ENCODE peak calls at places on chromosome 6, in four cellular contexts. B is body of pancreas, E is GM12892, M is ovary. D is an unnamed sample.

GRCh38 chr6:119431799-119432198 is 82.2 kb upstream of the MAN1A1 start:
- DNase-seq in M (no peak), B (no peak), E (no peak), D (no peak)

GRCh38 chr6:83167726-83168278 is 25.3 kb downstream of the PGM3 start:
- DNase-seq in E (no peak), B (no peak), M (no peak), D (no peak)

GRCh38 chr6:166032366-166033171 is 135.1 kb downstream of the TBXT start:
- DNase-seq in E (no peak), B (peak), M (peak), D (no peak)

GRCh38 chr6:56009620-56010019 is 134.2 kb upstream of the BMP5 start:
- DNase-seq in B (no peak), M (no peak), E (no peak), D (no peak)

GRCh38 chr6:95670011-95670463 is 92.7 kb downstream of the MANEA start:
- DNase-seq in B (no peak), E (no peak), M (no peak), D (no peak)

GRCh38 chr6:168274046-168274952 is 45.3 kb downstream of the DACT2 start:
- DNase-seq in M (no peak), E (no peak), B (peak), D (no peak)

GRCh38 chr6:43689421-43689820 is 1.8 kb upstream of the MRPS18A start:
- DNase-seq in M (no peak), B (no peak), E (no peak), D (no peak)

GRCh38 chr6:93391982-93392381 is 27.4 kb downstream of the EPHA7 start:
- DNase-seq in E (no peak), B (no peak), M (no peak), D (no peak)

GRCh38 chr6:18260448-18261106 is 3.8 kb downstream of the DEK start:
- DNase-seq in E (no peak), B (no peak), M (no peak), D (peak)

GRCh38 chr6:148954934-148955915 is 208.4 kb downstream of the UST start:
- DNase-seq in E (no peak), B (no peak), M (no peak), D (no peak)

GRCh38 chr6:107539409-107539808 is 49.5 kb downstream of the SOBP start:
- DNase-seq in M (no peak), B (no peak), E (no peak), D (no peak)

GRCh38 chr6:169780571-169781091 is 29.2 kb downstream of the ERMARD start:
- DNase-seq in M (no peak), B (no peak), E (no peak), D (no peak)

GRCh38 chr6:165663283-165663735 is 268 bp upstream of the PDE10A start:
- DNase-seq in B (no peak), M (peak), E (no peak), D (peak)

GRCh38 chr6:9583946-9584345 is 830.9 kb downstream of the TFAP2A start:
- DNase-seq in M (no peak), B (no peak), E (no peak), D (no peak)

GRCh38 chr6:127938701-127939100 is 37.8 kb upstream of the THEMIS start:
- DNase-seq in M (no peak), E (no peak), B (no peak), D (no peak)

GRCh38 chr6:131182991-131183425 is 47.7 kb downstream of the AKAP7 start:
- DNase-seq in E (no peak), B (no peak), M (no peak), D (no peak)

GRCh38 chr6:72760130-72760793 is 138.4 kb downstream of the KCNQ5 start:
- DNase-seq in B (peak), E (no peak), M (no peak), D (no peak)

GRCh38 chr6:6688283-6688682 is 99.8 kb downstream of the LY86 start:
- DNase-seq in E (no peak), B (no peak), M (no peak), D (no peak)

GRCh38 chr6:169643521-169643920 is 58.3 kb downstream of the WDR27 start:
- DNase-seq in M (no peak), B (no peak), E (no peak), D (no peak)

GRCh38 chr6:64874776-64875175 is 832.2 kb downstream of the EYS start:
- DNase-seq in M (no peak), E (no peak), B (no peak), D (no peak)

GRCh38 chr6:2237001-2237400 is 8.4 kb downstream of the GMDS start:
- DNase-seq in E (no peak), B (no peak), M (no peak), D (no peak)

GRCh38 chr6:14095444-14095843 is 22.1 kb upstream of the CD83 start:
- DNase-seq in E (peak), B (no peak), M (no peak), D (no peak)

GRCh38 chr6:89989742-89990141 is 95.5 kb downstream of the GJA10 start:
- DNase-seq in B (no peak), M (no peak), E (no peak), D (no peak)

GRCh38 chr6:45609141-45609638 is 231.5 kb upstream of the SUPT3H start:
- DNase-seq in B (no peak), M (no peak), E (no peak), D (no peak)

GRCh38 chr6:128282956-128283355 is 237.4 kb downstream of the PTPRK start:
- DNase-seq in E (no peak), M (no peak), B (no peak), D (no peak)

GRCh38 chr6:12605888-12606345 is 110.7 kb upstream of the PHACTR1 start:
- DNase-seq in E (no peak), B (peak), M (no peak), D (no peak)

GRCh38 chr6:31414771-31415270 is 11.4 kb downstream of the MICA start:
- DNase-seq in B (no peak), E (no peak), M (no peak), D (no peak)

GRCh38 chr6:145275787-145276186 is 459.5 kb downstream of the EPM2A start:
- DNase-seq in M (no peak), B (no peak), E (no peak), D (no peak)

GRCh38 chr6:98203170-98203806 is 631.1 kb upstream of the POU3F2 start:
- DNase-seq in B (no peak), M (no peak), E (no peak), D (no peak)

GRCh38 chr6:6512711-6513110 is 75.8 kb upstream of the LY86 start:
- DNase-seq in M (no peak), E (no peak), B (no peak), D (no peak)

GRCh38 chr6:135759831-135760230 is 91.7 kb upstream of the PDE7B start:
- DNase-seq in M (no peak), E (no peak), B (no peak), D (no peak)

GRCh38 chr6:163943647-163944395 is 529.3 kb downstream of the QKI start:
- DNase-seq in B (no peak), E (no peak), M (no peak), D (no peak)

GRCh38 chr6:85680388-85680787 is 37.7 kb upstream of the SYNCRIP start:
- DNase-seq in E (no peak), M (no peak), B (no peak), D (no peak)

GRCh38 chr6:132354517-132355167 is 46.6 kb downstream of the MOXD1 start:
- DNase-seq in B (no peak), M (no peak), E (no peak), D (no peak)

GRCh38 chr6:54718541-54719023 is 128.0 kb upstream of the FAM83B start:
- DNase-seq in M (no peak), B (peak), E (no peak), D (no peak)

GRCh38 chr6:99967052-99967451 is 27.0 kb downstream of the MCHR2 start:
- DNase-seq in E (no peak), B (no peak), M (no peak), D (no peak)

GRCh38 chr6:30981942-30982772 is 1.4 kb upstream of the MUC21 start:
- DNase-seq in M (no peak), E (no peak), B (peak), D (no peak)

GRCh38 chr6:2103644-2104523 is 141.5 kb downstream of the GMDS start:
- DNase-seq in B (no peak), M (no peak), E (no peak), D (no peak)

GRCh38 chr6:56387621-56388413 is 140.4 kb upstream of the COL21A1 start:
- DNase-seq in M (no peak), E (no peak), B (no peak), D (no peak)

DNA sequence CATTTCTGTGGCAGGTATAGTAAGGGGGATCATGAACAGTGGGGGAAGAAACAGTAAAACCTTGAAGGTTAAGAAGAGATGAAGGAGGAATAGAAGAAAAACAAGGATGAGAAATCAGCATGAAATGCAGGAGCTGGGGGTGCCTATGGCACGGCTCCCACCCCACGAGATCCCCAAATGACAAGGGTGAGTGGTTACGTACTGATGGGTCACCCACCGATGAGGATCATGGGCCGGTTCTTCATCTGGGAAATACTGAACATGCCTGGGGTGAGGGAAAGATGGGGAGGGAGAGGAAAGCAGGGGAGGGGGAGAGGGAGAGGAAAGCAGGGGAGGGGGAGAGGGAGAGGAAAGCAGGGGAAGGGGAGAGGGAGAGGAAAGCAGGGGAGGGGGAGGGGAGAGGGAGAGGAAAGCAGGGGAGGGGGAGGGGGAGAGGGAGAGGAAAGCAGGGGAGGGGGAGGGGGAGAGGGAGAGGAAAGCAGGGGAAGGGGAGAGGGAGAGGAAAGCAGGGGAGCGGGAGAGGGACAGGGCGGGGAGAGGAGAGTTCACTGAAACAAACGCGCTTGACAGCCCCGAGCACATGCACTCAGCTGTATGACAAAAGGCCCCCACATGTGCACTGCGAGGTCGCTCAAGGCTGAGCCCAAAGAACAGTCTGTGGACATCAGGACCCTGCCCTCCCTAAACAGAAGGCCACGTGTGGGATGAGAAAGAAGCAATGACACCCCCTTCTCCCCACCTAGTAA is 25.3 kb downstream of the MOCS1 start:
- DNase-seq in M (no peak), B (no peak), E (no peak), D (no peak)
- TF ChIP-seq POLR2A in M (no peak), B (no peak), E (no peak), D (no peak)

GRCh38 chr6:80961166-80961565 is 791.3 kb downstream of the TENT5A start:
- DNase-seq in E (no peak), M (no peak), B (no peak), D (no peak)
- TF ChIP-seq POLR2A in E (no peak), M (no peak), B (no peak), D (no peak)

DNA sequence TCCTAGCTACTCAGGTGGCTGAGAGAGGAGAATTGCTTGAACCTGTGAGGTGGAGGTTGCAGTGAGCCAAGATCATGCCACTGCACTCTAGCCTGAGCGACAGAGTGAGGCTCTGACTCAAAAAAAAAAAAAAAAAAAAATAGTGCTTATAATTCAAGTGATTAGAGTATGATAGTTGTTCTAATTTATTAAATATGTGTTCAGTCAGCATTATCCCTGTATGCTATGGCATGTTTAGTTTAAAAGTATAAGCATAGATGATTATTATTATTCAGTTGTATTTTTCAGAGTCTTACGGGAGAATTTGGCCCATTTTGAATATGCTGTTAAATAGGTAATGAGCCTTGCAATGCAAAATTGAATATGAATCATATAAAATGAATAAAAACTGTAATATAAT is 64.8 kb downstream of the UBR2 start:
- DNase-seq in E (no peak), M (no peak), B (no peak), D (no peak)
- TF ChIP-seq POLR2A in E (no peak), M (no peak), B (no peak), D (no peak)

DNA sequence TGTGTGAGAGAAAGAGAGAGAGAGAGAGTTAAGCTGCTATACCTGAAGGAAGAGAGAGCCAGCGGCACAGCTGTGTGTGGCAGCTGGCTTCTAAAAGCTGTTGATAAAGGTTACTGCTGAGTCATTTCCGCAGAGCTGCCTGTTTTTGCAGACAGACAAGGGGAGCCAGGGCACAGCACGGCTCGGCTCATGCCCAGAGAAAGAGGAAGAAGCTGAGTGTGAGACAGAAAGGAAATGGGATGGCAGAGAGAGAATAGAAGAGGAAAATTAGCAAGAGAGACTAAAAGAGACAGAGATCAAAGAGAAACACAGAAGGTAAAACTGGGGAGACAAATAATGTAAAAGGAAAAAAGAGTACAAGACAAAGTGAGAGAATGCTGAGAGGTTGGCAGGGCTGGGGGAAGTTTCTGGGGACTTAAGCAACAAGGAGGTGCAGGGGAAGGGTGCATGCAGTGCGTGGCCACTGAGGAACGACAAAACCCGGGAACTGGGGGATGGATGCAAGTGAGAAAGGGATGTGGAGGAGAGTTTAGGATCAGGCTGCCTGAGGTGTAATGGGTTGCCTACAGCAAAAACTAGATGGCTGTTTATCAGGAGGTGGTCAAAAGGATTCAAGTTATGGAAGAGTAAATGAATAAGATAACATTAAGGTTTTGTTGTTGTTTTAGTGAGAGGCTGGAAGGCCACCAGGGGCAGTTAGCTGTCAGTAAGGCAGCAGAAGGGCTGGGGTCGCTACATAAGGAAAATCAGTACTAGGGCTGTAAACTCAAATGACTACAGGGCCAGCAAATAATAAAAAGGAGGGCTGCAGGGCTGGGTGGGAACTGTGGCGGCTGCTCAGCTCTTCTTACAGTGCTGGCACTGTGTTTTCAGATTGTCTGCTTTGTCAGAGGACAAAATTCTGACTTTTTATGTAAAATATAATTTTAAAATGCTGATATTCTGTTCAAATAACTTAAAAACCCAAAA is 22.9 kb downstream of the HLA-A start:
- DNase-seq in M (peak), B (peak), E (peak), D (no peak)
- TF ChIP-seq POLR2A in M (no peak), B (peak), E (peak), D (peak)

GRCh38 chr6:4371207-4371921 is 236.0 kb upstream of the ECI2 start:
- DNase-seq in B (no peak), E (no peak), M (no peak), D (no peak)
- TF ChIP-seq POLR2A in B (no peak), E (no peak), M (no peak), D (no peak)

DNA sequence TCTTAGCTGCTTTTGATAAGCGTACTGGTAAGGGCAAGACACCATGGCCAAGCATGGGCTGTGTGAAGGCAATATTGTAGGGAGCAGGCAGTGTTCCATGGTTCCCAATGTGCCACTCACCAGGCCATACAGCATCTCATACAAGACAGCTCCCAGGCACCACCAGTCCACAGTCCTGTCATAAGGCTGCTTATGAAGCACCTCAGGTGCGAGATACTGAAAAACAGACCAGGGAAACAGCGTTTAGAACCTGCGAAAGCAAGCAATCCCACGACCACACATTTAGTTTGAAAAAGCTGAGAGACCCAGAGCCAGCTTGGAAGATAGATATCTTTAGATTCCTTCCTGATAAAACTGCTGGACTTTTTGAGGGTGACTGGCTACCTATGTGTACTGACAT is 119.1 kb upstream of the SLC2A12 start:
- DNase-seq in M (no peak), E (no peak), B (no peak), D (no peak)
- TF ChIP-seq POLR2A in M (no peak), E (no peak), B (no peak), D (no peak)

GRCh38 chr6:17202526-17202925 is 78.6 kb upstream of the RBM24 start:
- DNase-seq in B (no peak), M (no peak), E (no peak), D (no peak)
- TF ChIP-seq POLR2A in B (no peak), M (no peak), E (no peak), D (no peak)

GRCh38 chr6:33029297-33030184 is 20.1 kb upstream of the HLA-DOA start:
- DNase-seq in B (no peak), E (no peak), M (no peak), D (no peak)
- TF ChIP-seq POLR2A in B (peak), E (peak), M (no peak), D (peak)

D was measured in GM12891.